ENCODE peak calls at places on chromosome 7, in five cellular contexts. A is germinal center; C is activated CD8-positive, alpha-beta memory T cell treated with anti-CD3 and anti-CD28 coated beads for 4 hours; D is stomach; M is left ventricle myocardium superior. V is an unnamed sample.

GRCh38 chr7:123615344-123615743 is 13.7 kb downstream of the ASB15 start:
- DNase-seq in A (no peak), C (no peak), D (no peak), M (no peak), V (no peak)

GRCh38 chr7:24820730-24821044 is 63.4 kb upstream of the GSDME start:
- DNase-seq in A (no peak), C (no peak), D (no peak), M (no peak), V (no peak)

GRCh38 chr7:30411897-30412296 is 66.7 kb downstream of the NOD1 start:
- DNase-seq in A (no peak), C (no peak), D (no peak), M (no peak), V (no peak)

GRCh38 chr7:74449809-74450397 is 3.8 kb upstream of the GTF2IRD1 start:
- DNase-seq in A (peak), C (peak), D (peak), M (peak), V (peak)

GRCh38 chr7:74272305-74273038 is 16.7 kb upstream of the CLIP2 start:
- DNase-seq in A (peak), C (no peak), D (peak), M (peak), V (peak)

GRCh38 chr7:52749880-52750279 is 285.6 kb upstream of the POM121L12 start:
- DNase-seq in A (no peak), C (no peak), D (no peak), M (peak), V (peak)

GRCh38 chr7:134712196-134712595 is 65.5 kb downstream of the BPGM start:
- DNase-seq in A (no peak), C (no peak), D (no peak), M (no peak), V (no peak)

GRCh38 chr7:116692599-116693308 is 20.8 kb downstream of the MET start:
- DNase-seq in A (peak), C (no peak), D (no peak), M (no peak), V (no peak)

GRCh38 chr7:65269150-65269856 is 104.4 kb upstream of the ZNF92 start:
- DNase-seq in A (peak), C (no peak), D (no peak), M (peak), V (peak)

GRCh38 chr7:151448261-151449252 is 8.6 kb upstream of the CRYGN start:
- DNase-seq in A (peak), C (peak), D (peak), M (peak), V (peak)

GRCh38 chr7:30348083-30348560 is 63.7 kb downstream of the ZNRF2 start:
- DNase-seq in A (no peak), C (peak), D (no peak), M (no peak), V (no peak)

GRCh38 chr7:76386691-76387260 is 22.7 kb downstream of the SSC4D start:
- DNase-seq in A (no peak), C (no peak), D (no peak), M (no peak), V (no peak)

GRCh38 chr7:24241216-24241615 is 42.8 kb upstream of the NPY start:
- DNase-seq in A (no peak), C (no peak), D (no peak), M (no peak), V (no peak)

V was measured in right cardiac atrium.